ENCODE peak calls at places on chromosomes 16 and 17, in ten cellular contexts. G, H, M, J, O, R, E, Y, D and I are unnamed samples.
A peak's percentile ranks its signal among the peaks of the same experiment; 100 is the strongest.

GRCh38 chr16:56637814-56638750 is at the start of gene MT1A:
- DNase-seq in G (peak; percentile 66), H (peak; percentile 30), M (peak; percentile 44), J (no peak), O (no peak), R (peak; percentile 62), E (peak; percentile 40), Y (peak; percentile 71), D (no peak), I (peak; percentile 40)

GRCh38 chr17:34579017-34579946 is at the start of gene TMEM132E:
- DNase-seq in G (peak; percentile 12), H (no peak), M (peak; percentile 5), J (no peak), O (no peak), R (peak; percentile 12), E (peak; percentile 24), Y (peak; percentile 88), D (no peak), I (peak; percentile 26)

GRCh38 chr16:31880322-31880979 is 6.8 kb downstream of the ZNF267 start:
- DNase-seq in G (peak; percentile 85), H (peak; percentile 86), M (peak; percentile 63), J (peak; percentile 51), O (peak; percentile 70), R (peak; percentile 89), E (peak; percentile 59), Y (peak; percentile 38), D (no peak), I (no peak)

GRCh38 chr16:77276686-77277085 is 77.5 kb downstream of the SYCE1L start:
- DNase-seq in G (no peak), H (no peak), M (no peak), J (no peak), O (no peak), R (no peak), E (no peak), Y (no peak), D (no peak), I (no peak)

GRCh38 chr16:23408242-23409201 is 44.5 kb downstream of the COG7 start:
- DNase-seq in G (peak; percentile 28), H (peak; percentile 56), M (peak; percentile 62), J (peak; percentile 58), O (no peak), R (peak; percentile 24), E (no peak), Y (peak; percentile 73), D (no peak), I (peak; percentile 42)

GRCh38 chr17:48429156-48429555 is 858 bp downstream of the SKAP1 start:
- DNase-seq in G (no peak), H (no peak), M (no peak), J (no peak), O (no peak), R (no peak), E (peak; percentile 51), Y (no peak), D (peak; percentile 8), I (no peak)

GRCh38 chr17:33595783-33596182 is 302.7 kb upstream of the ASIC2 start:
- DNase-seq in G (no peak), H (no peak), M (no peak), J (no peak), O (no peak), R (no peak), E (no peak), Y (no peak), D (no peak), I (peak; percentile 21)

GRCh38 chr17:40528692-40529417 is 27.4 kb upstream of the TNS4 start:
- DNase-seq in G (no peak), H (no peak), M (no peak), J (no peak), O (no peak), R (no peak), E (no peak), Y (no peak), D (no peak), I (no peak)

GRCh38 chr16:86953631-86954465 is 363.3 kb downstream of the C16orf95 start:
- DNase-seq in G (no peak), H (no peak), M (no peak), J (no peak), O (no peak), R (no peak), E (no peak), Y (no peak), D (no peak), I (no peak)

GRCh38 chr16:17177242-17177967 is 293.4 kb downstream of the XYLT1 start:
- DNase-seq in G (no peak), H (peak; percentile 60), M (peak; percentile 36), J (no peak), O (no peak), R (no peak), E (no peak), Y (no peak), D (no peak), I (no peak)

GRCh38 chr16:82630219-82630618 is 3.5 kb downstream of the CDH13 start:
- DNase-seq in G (peak; percentile 48), H (peak; percentile 27), M (peak; percentile 58), J (no peak), O (no peak), R (no peak), E (no peak), Y (no peak), D (no peak), I (no peak)

GRCh38 chr17:59627269-59627668 is 7.6 kb downstream of the CLTC start:
- DNase-seq in G (peak; percentile 66), H (no peak), M (no peak), J (no peak), O (no peak), R (no peak), E (no peak), Y (no peak), D (no peak), I (no peak)

GRCh38 chr16:57798953-57799618 is 3.2 kb downstream of the KIFC3 start:
- DNase-seq in G (no peak), H (no peak), M (no peak), J (no peak), O (no peak), R (no peak), E (no peak), Y (no peak), D (no peak), I (no peak)

GRCh38 chr16:29231231-29231630 is 175.3 kb downstream of the NPIPB11 start:
- DNase-seq in G (peak; percentile 18), H (no peak), M (peak; percentile 10), J (no peak), O (no peak), R (peak; percentile 21), E (no peak), Y (no peak), D (no peak), I (peak; percentile 16)

GRCh38 chr17:56451629-56452028 is 141.9 kb upstream of the NOG start:
- DNase-seq in G (no peak), H (no peak), M (no peak), J (no peak), O (no peak), R (no peak), E (no peak), Y (no peak), D (no peak), I (no peak)

GRCh38 chr16:53509906-53510703 is 7.1 kb upstream of the AKTIP start:
- DNase-seq in G (peak; percentile 63), H (peak; percentile 65), M (peak; percentile 83), J (peak; percentile 38), O (no peak), R (peak; percentile 78), E (peak; percentile 45), Y (peak; percentile 68), D (peak; percentile 22), I (peak; percentile 49)

GRCh38 chr17:39400547-39401411 is 647 bp downstream of the FBXL20 start:
- DNase-seq in G (peak; percentile 29), H (peak; percentile 21), M (peak; percentile 10), J (no peak), O (no peak), R (peak; percentile 28), E (no peak), Y (no peak), D (no peak), I (no peak)

GRCh38 chr17:8320990-8321389 is 10.9 kb downstream of the ARHGEF15 start:
- DNase-seq in G (no peak), H (no peak), M (no peak), J (no peak), O (no peak), R (peak; percentile 13), E (no peak), Y (no peak), D (no peak), I (no peak)

GRCh38 chr17:61490540-61490975 is 38.3 kb downstream of the TBX4 start:
- DNase-seq in G (peak; percentile 92), H (peak; percentile 24), M (peak; percentile 71), J (no peak), O (no peak), R (peak; percentile 87), E (no peak), Y (no peak), D (no peak), I (no peak)

GRCh38 chr16:27097671-27098275 is 31.0 kb downstream of the C16orf82 start:
- DNase-seq in G (no peak), H (no peak), M (peak; percentile 77), J (no peak), O (no peak), R (peak; percentile 57), E (no peak), Y (no peak), D (no peak), I (peak; percentile 44)

GRCh38 chr16:20763461-20764232 is at the start of gene ACSM3:
- DNase-seq in G (peak; percentile 82), H (peak; percentile 76), M (peak; percentile 76), J (peak; percentile 76), O (peak; percentile 97), R (peak; percentile 91), E (peak; percentile 65), Y (peak; percentile 3), D (peak; percentile 38), I (no peak)

GRCh38 chr17:50778471-50778870 is 11.2 kb upstream of the ANKRD40CL start:
- DNase-seq in G (no peak), H (no peak), M (no peak), J (no peak), O (no peak), R (no peak), E (no peak), Y (no peak), D (no peak), I (no peak)

GRCh38 chr16:48834576-48834975 is 224.6 kb upstream of the N4BP1 start:
- DNase-seq in G (no peak), H (no peak), M (no peak), J (no peak), O (no peak), R (no peak), E (no peak), Y (no peak), D (no peak), I (no peak)

GRCh38 chr17:48013876-48014602 is 23.6 kb downstream of the COPZ2 start:
- DNase-seq in G (no peak), H (no peak), M (no peak), J (no peak), O (no peak), R (no peak), E (no peak), Y (no peak), D (no peak), I (no peak)

GRCh38 chr17:69450857-69451410 is 36.4 kb downstream of the MAP2K6 start:
- DNase-seq in G (peak; percentile 26), H (peak; percentile 57), M (no peak), J (no peak), O (no peak), R (peak; percentile 36), E (no peak), Y (no peak), D (no peak), I (no peak)

GRCh38 chr17:40181205-40181604 is 3.9 kb downstream of the RAPGEFL1 start:
- DNase-seq in G (no peak), H (no peak), M (no peak), J (no peak), O (no peak), R (no peak), E (no peak), Y (no peak), D (no peak), I (no peak)

GRCh38 chr17:40021471-40021961 is 6.3 kb downstream of the CSF3 start:
- DNase-seq in G (peak; percentile 53), H (peak; percentile 42), M (peak; percentile 42), J (peak; percentile 72), O (no peak), R (peak; percentile 13), E (no peak), Y (no peak), D (no peak), I (peak; percentile 72)

GRCh38 chr16:29154100-29154499 is 169.2 kb downstream of the LAT start:
- DNase-seq in G (no peak), H (no peak), M (no peak), J (no peak), O (no peak), R (no peak), E (no peak), Y (no peak), D (no peak), I (peak; percentile 43)